ENCODE peak calls at places on chromosomes 11 and 22, in five cellular contexts. W, G, I, X and R are unnamed samples.

GRCh38 chr22:49023879-49024774 is 803.5 kb downstream of the BRD1 start:
- DNase-seq in W (no peak), G (no peak), I (peak), X (no peak), R (no peak)

GRCh38 chr11:19557720-19558140 is 154.9 kb upstream of the NAV2 start:
- DNase-seq in W (peak), G (peak), I (peak), X (peak), R (peak)

GRCh38 chr11:100574894-100575769 is 112.0 kb upstream of the ARHGAP42 start:
- DNase-seq in W (no peak), G (no peak), I (no peak), X (peak), R (no peak)

GRCh38 chr11:11537871-11538270 is 83.9 kb downstream of the GALNT18 start:
- DNase-seq in W (no peak), G (no peak), I (no peak), X (no peak), R (no peak)

GRCh38 chr22:44431256-44431655 is 66.8 kb downstream of the RTL6 start:
- DNase-seq in W (no peak), G (no peak), I (no peak), X (no peak), R (no peak)

GRCh38 chr11:64450168-64450560 is 91.2 kb downstream of the RPS6KA4 start:
- DNase-seq in W (no peak), G (no peak), I (no peak), X (no peak), R (no peak)

GRCh38 chr22:40680819-40681183 is 1.5 kb downstream of the MCHR1 start:
- DNase-seq in W (no peak), G (no peak), I (no peak), X (no peak), R (no peak)

GRCh38 chr11:114651145-114651718 is 27.1 kb upstream of the NXPE2 start:
- DNase-seq in W (no peak), G (no peak), I (no peak), X (no peak), R (no peak)

GRCh38 chr22:50548046-50548912 is 2.6 kb downstream of the KLHDC7B start:
- DNase-seq in W (peak), G (no peak), I (peak), X (no peak), R (no peak)

GRCh38 chr11:2138075-2138435 is 1.1 kb downstream of the IGF2 start:
- DNase-seq in W (no peak), G (no peak), I (peak), X (no peak), R (no peak)

GRCh38 chr11:14095882-14096281 is 133.4 kb downstream of the SPON1 start:
- DNase-seq in W (no peak), G (no peak), I (no peak), X (no peak), R (no peak)

GRCh38 chr11:28834877-28835276 is 726.7 kb downstream of the METTL15 start:
- DNase-seq in W (no peak), G (no peak), I (no peak), X (peak), R (peak)

GRCh38 chr11:99066609-99067008 is 45.9 kb downstream of the CNTN5 start:
- DNase-seq in W (no peak), G (no peak), I (no peak), X (no peak), R (no peak)

GRCh38 chr11:36149538-36150242 is 139.5 kb downstream of the COMMD9 start:
- DNase-seq in W (no peak), G (no peak), I (peak), X (peak), R (peak)

GRCh38 chr22:33405194-33405593 is 347.0 kb upstream of the SYN3 start:
- DNase-seq in W (no peak), G (no peak), I (no peak), X (no peak), R (peak)

GRCh38 chr11:60193687-60194433 is 11.0 kb upstream of the MS4A6A start:
- DNase-seq in W (peak), G (peak), I (no peak), X (peak), R (peak)

GRCh38 chr11:100776212-100776896 is 89.3 kb downstream of the ARHGAP42 start:
- DNase-seq in W (no peak), G (no peak), I (no peak), X (peak), R (no peak)

GRCh38 chr11:94650756-94651155 is 83.6 kb downstream of the PIWIL4 start:
- DNase-seq in W (no peak), G (no peak), I (peak), X (peak), R (no peak)

GRCh38 chr22:36493690-36494110 is 12.3 kb upstream of the TXN2 start:
- DNase-seq in W (no peak), G (no peak), I (peak), X (no peak), R (no peak)

GRCh38 chr11:17985517-17985916 is 27.3 kb downstream of the SERGEF start:
- DNase-seq in W (no peak), G (no peak), I (no peak), X (peak), R (no peak)

GRCh38 chr22:22855617-22856308 is 31.9 kb upstream of the IGLL5 start:
- DNase-seq in W (no peak), G (no peak), I (no peak), X (peak), R (peak)

GRCh38 chr22:35540600-35541253 is at the start of gene RASD2:
- DNase-seq in W (peak), G (no peak), I (no peak), X (no peak), R (peak)

GRCh38 chr11:5983443-5983842 is 3.3 kb downstream of the OR52L1 start:
- DNase-seq in W (no peak), G (no peak), I (no peak), X (no peak), R (no peak)

GRCh38 chr11:2725367-2726300 is 25.8 kb upstream of the KCNQ1OT1 start:
- DNase-seq in W (no peak), G (no peak), I (no peak), X (peak), R (peak)

GRCh38 chr22:38927033-38927789 is 30.2 kb upstream of the APOBEC3A start:
- DNase-seq in W (peak), G (peak), I (peak), X (peak), R (peak)

GRCh38 chr11:86577663-86578636 is 94.5 kb downstream of the ME3 start:
- DNase-seq in W (no peak), G (no peak), I (peak), X (peak), R (no peak)

GRCh38 chr11:125621995-125622394 is 3.0 kb upstream of the CHEK1 start:
- DNase-seq in W (no peak), G (no peak), I (no peak), X (peak), R (no peak)

GRCh38 chr11:34356130-34356529 is 1.7 kb downstream of the ABTB2 start:
- DNase-seq in W (no peak), G (no peak), I (no peak), X (no peak), R (peak)

GRCh38 chr11:14411818-14412217 is 52.8 kb upstream of the RRAS2 start:
- DNase-seq in W (no peak), G (no peak), I (no peak), X (peak), R (peak)

GRCh38 chr11:114308689-114309089 is 12.5 kb downstream of the NNMT start:
- DNase-seq in W (no peak), G (no peak), I (no peak), X (peak), R (no peak)

GRCh38 chr11:92681606-92682005 is 287.8 kb upstream of the MTNR1B start:
- DNase-seq in W (no peak), G (no peak), I (no peak), X (no peak), R (no peak)

GRCh38 chr22:46776486-46776826 is 14.0 kb downstream of the TBC1D22A start:
- DNase-seq in W (no peak), G (no peak), I (no peak), X (no peak), R (no peak)

GRCh38 chr11:113167599-113167998 is 146.8 kb upstream of the TTC12 start:
- DNase-seq in W (no peak), G (no peak), I (no peak), X (no peak), R (no peak)

GRCh38 chr11:119797137-119797611 is 68.2 kb upstream of the NECTIN1 start:
- DNase-seq in W (no peak), G (no peak), I (peak), X (no peak), R (no peak)

GRCh38 chr11:57619331-57619730 is 21.8 kb downstream of the SERPING1 start:
- DNase-seq in W (no peak), G (no peak), I (no peak), X (no peak), R (no peak)

GRCh38 chr11:6631356-6631890 is 12.2 kb upstream of the TPP1 start:
- DNase-seq in W (no peak), G (no peak), I (no peak), X (no peak), R (no peak)

GRCh38 chr11:64009710-64010109 is 23.5 kb downstream of the OTUB1 start:
- DNase-seq in W (no peak), G (no peak), I (no peak), X (no peak), R (no peak)

GRCh38 chr11:95459268-95460040 is 228.5 kb upstream of the SESN3 start:
- DNase-seq in W (no peak), G (no peak), I (no peak), X (no peak), R (no peak)

GRCh38 chr11:126345759-126346585 is 9.5 kb upstream of the ST3GAL4 start:
- DNase-seq in W (no peak), G (no peak), I (no peak), X (peak), R (no peak)

GRCh38 chr11:64725601-64726139 is 2.7 kb upstream of the NRXN2 start:
- DNase-seq in W (no peak), G (no peak), I (no peak), X (no peak), R (no peak)